ENCODE peak calls at places on chromosomes 3 and 15, in six cellular contexts. D is HepG2, X is GM23338, F is upper lobe of left lung, Z is spleen, N is endothelial cell of umbilical vein. O is an unnamed sample.

GRCh38 chr15:51649659-51650521 is 27.3 kb upstream of the DMXL2 start:
- DNase-seq in D (peak; percentile 68), X (peak; percentile 77), F (no peak), Z (no peak), N (peak; percentile 81), O (no peak)

GRCh38 chr3:189149203-189149602 is 22.6 kb upstream of the TPRG1 start:
- DNase-seq in D (no peak), X (no peak), F (no peak), Z (no peak), N (no peak), O (no peak)

GRCh38 chr15:95131071-95131683 is 899.8 kb downstream of the MCTP2 start:
- DNase-seq in D (no peak), X (no peak), F (no peak), Z (no peak), N (peak; percentile 78), O (no peak)

GRCh38 chr15:101551696-101552591 is 62.4 kb upstream of the PCSK6 start:
- DNase-seq in D (no peak), X (no peak), F (peak; percentile 54), Z (no peak), N (no peak), O (no peak)

GRCh38 chr3:129346690-129347440 is 68.2 kb downstream of the HMCES start:
- DNase-seq in D (no peak), X (no peak), F (no peak), Z (no peak), N (no peak), O (no peak)

GRCh38 chr3:103991461-103992115 is 1375.1 kb upstream of the ALCAM start:
- DNase-seq in D (no peak), X (peak; percentile 75), F (no peak), Z (no peak), N (peak; percentile 17), O (no peak)

GRCh38 chr15:39963806-39964205 is 29.9 kb downstream of the EIF2AK4 start:
- DNase-seq in D (no peak), X (no peak), F (no peak), Z (no peak), N (no peak), O (no peak)

GRCh38 chr15:66833803-66834202 is 131.8 kb downstream of the SMAD6 start:
- DNase-seq in D (no peak), X (no peak), F (no peak), Z (peak; percentile 18), N (no peak), O (no peak)

GRCh38 chr3:12782172-12782815 is 14.2 kb upstream of the CAND2 start:
- DNase-seq in D (no peak), X (peak; percentile 83), F (no peak), Z (no peak), N (no peak), O (peak; percentile 37)

GRCh38 chr15:43273243-43273642 is 6.5 kb upstream of the TGM5 start:
- DNase-seq in D (no peak), X (no peak), F (no peak), Z (no peak), N (no peak), O (no peak)

GRCh38 chr3:94626599-94626998 is 563.7 kb downstream of the NSUN3 start:
- DNase-seq in D (no peak), X (no peak), F (no peak), Z (no peak), N (no peak), O (no peak)

GRCh38 chr3:160331127-160331937 is 67.7 kb downstream of the IFT80 start:
- DNase-seq in D (peak; percentile 86), X (no peak), F (no peak), Z (no peak), N (peak; percentile 69), O (no peak)

GRCh38 chr3:55885721-55886120 is 398.6 kb upstream of the WNT5A start:
- DNase-seq in D (no peak), X (peak; percentile 52), F (no peak), Z (no peak), N (peak; percentile 84), O (no peak)

GRCh38 chr3:160981217-160981938 is 123.8 kb downstream of the B3GALNT1 start:
- DNase-seq in D (no peak), X (no peak), F (no peak), Z (no peak), N (no peak), O (no peak)

GRCh38 chr3:38792983-38793382 is 23.0 kb downstream of the SCN10A start:
- DNase-seq in D (no peak), X (no peak), F (no peak), Z (no peak), N (no peak), O (no peak)

GRCh38 chr3:150738688-150739087 is 24.3 kb downstream of the SIAH2 start:
- DNase-seq in D (no peak), X (no peak), F (no peak), Z (no peak), N (no peak), O (no peak)

GRCh38 chr3:135898774-135899173 is 66.8 kb upstream of the PPP2R3A start:
- DNase-seq in D (no peak), X (no peak), F (no peak), Z (no peak), N (no peak), O (no peak)

GRCh38 chr15:65942436-65942835 is 73.1 kb downstream of the RAB11A start:
- DNase-seq in D (no peak), X (no peak), F (no peak), Z (no peak), N (no peak), O (no peak)

GRCh38 chr3:136734382-136735070 is 17.7 kb downstream of the STAG1 start:
- DNase-seq in D (peak; percentile 59), X (peak; percentile 42), F (no peak), Z (no peak), N (peak; percentile 55), O (no peak)

GRCh38 chr3:45509038-45509767 is 85.3 kb upstream of the LIMD1 start:
- DNase-seq in D (no peak), X (peak; percentile 72), F (no peak), Z (no peak), N (no peak), O (no peak)

GRCh38 chr15:34119291-34119690 is 17.4 kb downstream of the PGBD4 start:
- DNase-seq in D (no peak), X (no peak), F (no peak), Z (no peak), N (no peak), O (no peak)

GRCh38 chr3:128278130-128278529 is 124.8 kb downstream of the EEFSEC start:
- DNase-seq in D (no peak), X (no peak), F (no peak), Z (no peak), N (no peak), O (no peak)

GRCh38 chr15:82140859-82141258 is 95.0 kb upstream of the MEX3B start:
- DNase-seq in D (no peak), X (no peak), F (no peak), Z (no peak), N (peak; percentile 39), O (no peak)

GRCh38 chr15:44087578-44088190 is 107.4 kb downstream of the FRMD5 start:
- DNase-seq in D (no peak), X (no peak), F (no peak), Z (no peak), N (peak; percentile 67), O (no peak)

GRCh38 chr3:46866720-46867549 is 3.7 kb upstream of the MYL3 start:
- DNase-seq in D (peak; percentile 39), X (peak; percentile 89), F (no peak), Z (peak; percentile 95), N (peak; percentile 38), O (peak; percentile 87)

GRCh38 chr3:57112206-57112605 is 51.7 kb downstream of the SPATA12 start:
- DNase-seq in D (peak; percentile 13), X (peak; percentile 75), F (no peak), Z (no peak), N (no peak), O (no peak)

GRCh38 chr3:59367150-59367549 is 317.3 kb upstream of the CFAP20DC start:
- DNase-seq in D (no peak), X (no peak), F (no peak), Z (no peak), N (no peak), O (no peak)

GRCh38 chr3:58333206-58334012 is 717 bp downstream of the PXK start:
- DNase-seq in D (no peak), X (peak; percentile 63), F (peak; percentile 80), Z (peak; percentile 91), N (peak; percentile 46), O (peak; percentile 29)

GRCh38 chr3:118986734-118987133 is 47.9 kb downstream of the IGSF11 start:
- DNase-seq in D (no peak), X (no peak), F (no peak), Z (no peak), N (no peak), O (no peak)

GRCh38 chr3:13894812-13895154 is 14.9 kb upstream of the WNT7A start:
- DNase-seq in D (no peak), X (no peak), F (no peak), Z (peak; percentile 85), N (no peak), O (no peak)

GRCh38 chr3:197458179-197458707 is 97.5 kb downstream of the BDH1 start:
- DNase-seq in D (peak; percentile 80), X (peak; percentile 62), F (peak; percentile 69), Z (peak; percentile 21), N (no peak), O (peak; percentile 45)
- H3K4me3 ChIP-seq in D (peak overlapping the region; percentile 37), X (no peak overlapping the region), F (peak overlapping the region; percentile 8), Z (no peak overlapping the region), N (no peak overlapping the region), O (no peak overlapping the region)

GRCh38 chr3:16639806-16640205 is 34.6 kb upstream of the DAZL start:
- DNase-seq in D (no peak), X (no peak), F (no peak), Z (no peak), N (peak; percentile 9), O (no peak)
- H3K36me3 ChIP-seq in D (no peaks in the 10 kb centered on the region), X (no peaks in the 10 kb centered on the region), F (no peaks in the 10 kb centered on the region), Z (no peaks in the 10 kb centered on the region), N (no peaks in the 10 kb centered on the region), O (no peaks in the 10 kb centered on the region)

GRCh38 chr3:48232232-48232631 is 8.7 kb upstream of the ZNF589 start:
- DNase-seq in D (no peak), X (no peak), F (no peak), Z (no peak), N (no peak), O (no peak)
- TF ChIP-seq POLR2AphosphoS5 in D (no peak), X (no peak), F (no peak), Z (no peak), N (no peak), O (no peak)

GRCh38 chr3:125632597-125632996 is 37.3 kb upstream of the OSBPL11 start:
- DNase-seq in D (no peak), X (no peak), F (no peak), Z (no peak), N (no peak), O (no peak)

GRCh38 chr3:125634346-125634964 is 39.2 kb upstream of the OSBPL11 start:
- DNase-seq in D (no peak), X (no peak), F (no peak), Z (no peak), N (no peak), O (no peak)

GRCh38 chr3:125628212-125628611 is 32.9 kb upstream of the OSBPL11 start:
- DNase-seq in D (no peak), X (no peak), F (no peak), Z (no peak), N (no peak), O (no peak)

DNA sequence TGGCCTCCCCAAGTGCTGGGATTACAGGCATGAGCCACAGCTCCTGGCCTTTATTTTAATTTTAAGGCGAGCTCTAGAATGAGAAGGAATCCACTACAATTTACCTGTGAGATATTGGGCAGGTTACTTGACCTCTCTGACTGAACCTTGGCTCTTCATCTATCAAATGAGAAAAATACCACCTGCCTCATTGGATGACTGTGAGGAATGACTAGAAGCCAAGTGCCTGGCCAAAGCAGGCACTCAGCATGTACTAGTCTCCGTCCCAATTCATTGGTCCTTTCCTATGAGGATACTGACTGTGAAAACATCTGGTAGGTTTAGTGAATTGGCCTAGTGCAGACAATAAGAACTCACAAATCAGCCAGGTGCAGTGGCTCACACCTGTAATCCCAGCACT is 38.5 kb upstream of the OSBPL11 start:
- DNase-seq in D (no peak), X (no peak), F (no peak), Z (no peak), N (no peak), O (no peak)
- H3K4me3 ChIP-seq in D (no peak overlapping the region), X (no peak overlapping the region), F (no peak overlapping the region), Z (no peak overlapping the region), N (no peak overlapping the region), O (no peak overlapping the region)

O was measured in stomach.